ENCODE peak calls at places on chromosomes 16 and 17, in five cellular contexts. One of them, this sample, is unnamed.

GRCh38 chr16:30786936-30787612 is at the start of gene ZNF629:
- DNase-seq in left ventricle myocardium inferior: peak
- DNase-seq in prostate gland: peak
- DNase-seq in tibial nerve: no peak
- DNase-seq in cardiac muscle cell: peak
- DNase-seq in this sample: peak

GRCh38 chr16:89828870-89829629 is 775 bp downstream of the SPIRE2 start:
- DNase-seq in left ventricle myocardium inferior: no peak
- DNase-seq in prostate gland: no peak
- DNase-seq in tibial nerve: no peak
- DNase-seq in cardiac muscle cell: no peak
- DNase-seq in this sample: no peak

GRCh38 chr16:29314292-29314934 is 92.1 kb downstream of the NPIPB11 start:
- DNase-seq in left ventricle myocardium inferior: no peak
- DNase-seq in prostate gland: no peak
- DNase-seq in tibial nerve: no peak
- DNase-seq in cardiac muscle cell: no peak
- DNase-seq in this sample: no peak

GRCh38 chr17:49646391-49647255 is 31.3 kb downstream of the SPOP start:
- DNase-seq in left ventricle myocardium inferior: no peak
- DNase-seq in prostate gland: no peak
- DNase-seq in tibial nerve: no peak
- DNase-seq in cardiac muscle cell: peak
- DNase-seq in this sample: no peak

GRCh38 chr17:78903101-78903779 is at the start of gene CEP295NL:
- DNase-seq in left ventricle myocardium inferior: no peak
- DNase-seq in prostate gland: no peak
- DNase-seq in tibial nerve: no peak
- DNase-seq in cardiac muscle cell: no peak
- DNase-seq in this sample: peak

GRCh38 chr17:81339502-81340296 is 44.6 kb upstream of the SLC38A10 start:
- DNase-seq in left ventricle myocardium inferior: no peak
- DNase-seq in prostate gland: no peak
- DNase-seq in tibial nerve: no peak
- DNase-seq in cardiac muscle cell: no peak
- DNase-seq in this sample: peak

GRCh38 chr17:70169707-70170597 is 620 bp downstream of the KCNJ2 start:
- DNase-seq in left ventricle myocardium inferior: peak
- DNase-seq in prostate gland: no peak
- DNase-seq in tibial nerve: no peak
- DNase-seq in cardiac muscle cell: peak
- DNase-seq in this sample: no peak

GRCh38 chr17:64259922-64260321 is 3.1 kb downstream of the TEX2 start:
- DNase-seq in left ventricle myocardium inferior: no peak
- DNase-seq in prostate gland: no peak
- DNase-seq in tibial nerve: no peak
- DNase-seq in cardiac muscle cell: peak
- DNase-seq in this sample: no peak

GRCh38 chr16:31461921-31462804 is 2.9 kb downstream of the ARMC5 start:
- DNase-seq in left ventricle myocardium inferior: no peak
- DNase-seq in prostate gland: no peak
- DNase-seq in tibial nerve: no peak
- DNase-seq in cardiac muscle cell: no peak
- DNase-seq in this sample: no peak

GRCh38 chr17:66215529-66215911 is 13.7 kb downstream of the APOH start:
- DNase-seq in left ventricle myocardium inferior: no peak
- DNase-seq in prostate gland: no peak
- DNase-seq in tibial nerve: no peak
- DNase-seq in cardiac muscle cell: no peak
- DNase-seq in this sample: no peak

GRCh38 chr17:42577140-42577531 is 393 bp downstream of the PSMC3IP start:
- DNase-seq in left ventricle myocardium inferior: no peak
- DNase-seq in prostate gland: no peak
- DNase-seq in tibial nerve: no peak
- DNase-seq in cardiac muscle cell: no peak
- DNase-seq in this sample: no peak

GRCh38 chr17:6752068-6752909 is 3.6 kb upstream of the XAF1 start:
- DNase-seq in left ventricle myocardium inferior: no peak
- DNase-seq in prostate gland: no peak
- DNase-seq in tibial nerve: no peak
- DNase-seq in cardiac muscle cell: peak
- DNase-seq in this sample: peak

GRCh38 chr17:72822358-72823023 is 270.0 kb downstream of the SLC39A11 start:
- DNase-seq in left ventricle myocardium inferior: no peak
- DNase-seq in prostate gland: no peak
- DNase-seq in tibial nerve: no peak
- DNase-seq in cardiac muscle cell: no peak
- DNase-seq in this sample: no peak

DNA sequence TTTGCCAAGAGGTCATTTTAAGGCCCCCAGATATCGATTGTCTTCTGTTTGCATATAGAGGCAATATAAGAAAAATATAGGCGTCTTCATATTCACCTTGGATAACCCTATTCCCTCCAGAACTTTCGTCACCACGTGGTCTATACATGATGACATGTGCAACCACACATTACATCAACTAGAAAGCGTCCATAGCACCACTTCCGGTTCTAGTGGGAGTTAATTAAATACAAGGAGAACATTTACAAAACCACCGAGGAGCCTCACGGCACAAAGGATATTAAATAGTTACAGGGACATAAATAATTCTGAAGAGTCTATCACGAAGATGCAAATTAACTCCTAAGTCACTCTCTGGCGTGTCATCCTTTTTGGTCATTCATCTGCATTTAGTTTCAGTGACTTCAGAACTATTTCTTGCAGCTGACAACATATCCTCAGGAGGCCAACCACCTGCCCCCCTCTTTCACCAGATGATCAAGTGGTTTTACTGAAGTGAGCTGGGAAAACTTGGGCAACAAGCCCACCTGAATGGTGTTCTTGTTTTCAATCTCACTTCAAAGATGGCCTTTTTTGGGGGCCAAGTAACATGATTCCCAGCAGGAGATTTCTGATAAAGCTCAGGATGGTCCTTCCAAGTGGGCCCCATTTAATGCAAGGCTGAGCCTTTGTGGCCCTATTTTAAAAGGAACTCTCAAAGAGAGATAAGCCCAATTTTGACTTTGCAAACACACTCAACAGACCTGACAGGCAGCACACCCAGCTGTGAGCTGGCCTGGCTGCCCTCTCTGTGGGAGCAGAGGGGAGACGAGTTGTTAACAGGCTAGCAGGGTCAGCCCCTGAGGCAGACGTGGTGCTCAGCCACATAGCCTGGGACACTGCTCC is 15.3 kb downstream of the CMTM3 start:
- DNase-seq in left ventricle myocardium inferior: no peak
- DNase-seq in prostate gland: no peak
- DNase-seq in tibial nerve: no peak
- DNase-seq in cardiac muscle cell: peak
- DNase-seq in this sample: no peak
- H3K27ac ChIP-seq in left ventricle myocardium inferior: no peak
- H3K27ac ChIP-seq in prostate gland: no peak
- H3K27ac ChIP-seq in tibial nerve: no peak
- H3K27ac ChIP-seq in cardiac muscle cell: peak
- H3K27ac ChIP-seq in this sample: no peak

DNA sequence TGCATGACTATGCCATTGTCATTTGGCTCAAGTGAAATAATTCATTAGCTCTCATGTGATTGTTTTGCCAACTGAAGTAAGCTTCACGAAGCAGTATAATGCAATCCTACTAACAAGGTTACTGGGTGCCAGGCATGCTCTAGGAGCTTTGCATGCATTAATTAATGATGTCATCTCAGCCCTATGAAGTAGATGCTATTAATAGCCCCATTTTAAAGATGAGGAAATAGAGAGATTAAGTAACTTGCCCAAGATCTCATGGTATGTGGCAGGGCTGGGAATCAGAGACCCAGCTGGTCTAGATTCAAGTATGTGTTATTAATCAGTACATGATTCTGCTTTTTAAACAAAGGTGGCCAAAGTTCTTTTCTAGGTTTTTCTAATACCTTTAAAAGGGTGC is 14.1 kb downstream of the KRT39 start:
- DNase-seq in left ventricle myocardium inferior: no peak
- DNase-seq in prostate gland: no peak
- DNase-seq in tibial nerve: no peak
- DNase-seq in cardiac muscle cell: peak
- DNase-seq in this sample: no peak
- H3K27ac ChIP-seq in left ventricle myocardium inferior: no peak
- H3K27ac ChIP-seq in prostate gland: no peak
- H3K27ac ChIP-seq in tibial nerve: no peak
- H3K27ac ChIP-seq in cardiac muscle cell: no peak
- H3K27ac ChIP-seq in this sample: peak

GRCh38 chr16:4623593-4623992 is 1.0 kb upstream of the MGRN1 start:
- DNase-seq in left ventricle myocardium inferior: no peak
- DNase-seq in prostate gland: no peak
- DNase-seq in tibial nerve: no peak
- DNase-seq in cardiac muscle cell: no peak
- DNase-seq in this sample: no peak
- H3K27ac ChIP-seq in left ventricle myocardium inferior: no peak
- H3K27ac ChIP-seq in prostate gland: no peak
- H3K27ac ChIP-seq in tibial nerve: no peak
- H3K27ac ChIP-seq in cardiac muscle cell: no peak
- H3K27ac ChIP-seq in this sample: no peak

GRCh38 chr16:16045311-16045710 is 95.9 kb downstream of the ABCC1 start:
- DNase-seq in left ventricle myocardium inferior: no peak
- DNase-seq in prostate gland: no peak
- DNase-seq in tibial nerve: no peak
- DNase-seq in cardiac muscle cell: peak
- DNase-seq in this sample: no peak

GRCh38 chr16:16045879-16046278 is 96.5 kb downstream of the ABCC1 start:
- DNase-seq in left ventricle myocardium inferior: no peak
- DNase-seq in prostate gland: no peak
- DNase-seq in tibial nerve: no peak
- DNase-seq in cardiac muscle cell: no peak
- DNase-seq in this sample: no peak

GRCh38 chr16:16048904-16049582 is 99.6 kb downstream of the ABCC1 start:
- DNase-seq in left ventricle myocardium inferior: peak
- DNase-seq in prostate gland: no peak
- DNase-seq in tibial nerve: no peak
- DNase-seq in cardiac muscle cell: no peak
- DNase-seq in this sample: no peak

GRCh38 chr16:16050106-16050505 is 100.7 kb downstream of the ABCC1 start:
- DNase-seq in left ventricle myocardium inferior: no peak
- DNase-seq in prostate gland: no peak
- DNase-seq in tibial nerve: no peak
- DNase-seq in cardiac muscle cell: no peak
- DNase-seq in this sample: no peak

GRCh38 chr16:16047761-16048160 is 98.3 kb downstream of the ABCC1 start:
- DNase-seq in left ventricle myocardium inferior: no peak
- DNase-seq in prostate gland: no peak
- DNase-seq in tibial nerve: no peak
- DNase-seq in cardiac muscle cell: no peak
- DNase-seq in this sample: no peak
- H3K27ac ChIP-seq in left ventricle myocardium inferior: peak
- H3K27ac ChIP-seq in prostate gland: no peak
- H3K27ac ChIP-seq in tibial nerve: no peak
- H3K27ac ChIP-seq in cardiac muscle cell: no peak
- H3K27ac ChIP-seq in this sample: no peak

DNA sequence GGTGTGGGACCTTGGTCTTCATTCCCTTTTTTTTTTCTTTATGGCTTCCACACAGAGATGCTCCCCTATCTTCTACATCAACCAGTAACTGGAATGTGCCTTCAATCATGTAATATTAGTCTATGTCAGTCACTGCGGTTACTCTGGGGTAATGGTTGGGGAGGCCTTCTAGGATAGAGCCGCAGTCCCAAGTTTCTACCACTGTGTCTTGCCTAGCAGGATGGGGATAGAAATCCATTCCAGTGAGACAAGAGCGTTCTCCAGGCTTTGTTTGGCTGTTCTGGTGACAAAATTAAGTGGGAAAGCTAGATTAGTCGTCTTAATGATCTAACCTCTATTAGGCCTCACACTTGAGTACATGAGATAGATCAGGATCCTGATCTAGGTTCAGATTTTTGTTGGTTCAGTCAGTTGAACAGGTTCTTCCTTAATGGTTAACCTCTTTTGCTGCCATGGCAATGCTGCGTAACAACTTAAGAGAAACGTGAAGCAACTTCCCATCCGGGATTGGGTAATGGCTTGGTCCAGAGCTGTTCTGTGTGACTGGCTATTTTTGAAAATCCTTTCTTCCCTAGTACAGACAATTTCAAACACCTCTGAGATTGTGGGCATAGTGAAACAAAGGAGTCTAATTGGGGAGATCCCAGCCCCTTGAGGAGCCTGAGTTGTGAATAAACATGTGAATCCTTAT is 8.7 kb downstream of the MSL1 start:
- DNase-seq in left ventricle myocardium inferior: no peak
- DNase-seq in prostate gland: no peak
- DNase-seq in tibial nerve: no peak
- DNase-seq in cardiac muscle cell: peak
- DNase-seq in this sample: peak
- H3K27ac ChIP-seq in left ventricle myocardium inferior: no peak
- H3K27ac ChIP-seq in prostate gland: peak
- H3K27ac ChIP-seq in tibial nerve: no peak
- H3K27ac ChIP-seq in cardiac muscle cell: peak
- H3K27ac ChIP-seq in this sample: peak

DNA sequence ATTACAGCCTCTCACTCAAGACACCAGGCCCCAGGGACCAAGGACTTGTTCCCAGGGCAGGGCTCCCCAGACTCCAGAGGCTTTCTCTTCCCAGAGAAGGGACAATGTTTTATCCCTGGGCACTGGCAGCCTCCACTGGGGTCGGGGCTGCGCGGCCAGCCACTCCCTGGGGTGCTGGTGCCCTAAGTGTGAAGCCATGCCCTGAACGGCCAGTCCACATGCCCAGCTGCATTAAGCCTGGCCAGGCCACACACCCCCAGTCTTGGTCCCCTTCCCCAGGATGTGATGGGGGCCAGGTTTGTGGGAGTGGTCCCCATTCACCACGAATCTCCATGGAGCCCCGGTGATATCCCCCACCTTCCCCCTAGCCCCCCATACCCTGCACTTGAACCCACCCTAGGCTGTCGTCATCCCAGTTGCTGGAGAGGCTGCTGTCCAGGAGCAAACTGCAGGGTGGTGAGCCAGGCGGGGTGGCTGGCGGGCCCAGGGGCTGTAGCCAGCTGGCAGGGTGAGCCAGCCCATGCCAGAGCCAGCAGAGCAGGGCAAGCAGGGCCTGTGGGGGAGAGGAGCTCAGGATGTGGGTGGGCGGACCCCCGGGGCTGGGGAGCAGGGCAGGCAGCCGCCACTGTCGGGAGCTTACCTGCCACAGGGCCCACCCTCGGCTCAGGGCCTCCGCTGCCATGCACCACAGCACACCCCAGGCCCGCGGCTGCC is 4.6 kb downstream of the PAQR4 start:
- DNase-seq in left ventricle myocardium inferior: no peak
- DNase-seq in prostate gland: no peak
- DNase-seq in tibial nerve: no peak
- DNase-seq in cardiac muscle cell: no peak
- DNase-seq in this sample: no peak
- H3K27ac ChIP-seq in left ventricle myocardium inferior: no peak
- H3K27ac ChIP-seq in prostate gland: peak
- H3K27ac ChIP-seq in tibial nerve: no peak
- H3K27ac ChIP-seq in cardiac muscle cell: no peak
- H3K27ac ChIP-seq in this sample: no peak

DNA sequence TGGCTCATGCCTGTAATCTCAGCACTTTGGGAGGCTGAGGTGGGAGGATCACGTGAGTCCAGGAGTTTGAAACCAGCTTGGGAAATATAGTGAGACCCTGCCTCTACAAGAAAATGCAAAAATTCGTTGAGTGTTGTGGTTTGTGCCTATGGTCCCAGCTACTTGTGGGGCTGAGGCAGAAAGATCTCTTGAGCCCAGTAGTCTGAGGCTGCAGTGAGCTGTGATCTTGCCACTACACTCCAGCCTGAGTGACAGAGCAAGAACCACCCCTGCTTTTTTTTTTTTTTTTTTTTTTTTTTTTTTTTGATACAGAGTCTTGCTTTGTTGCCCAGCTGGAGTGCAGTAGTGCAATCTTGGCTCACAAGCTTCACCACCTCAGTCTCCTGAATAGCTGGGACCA is 34.0 kb downstream of the ITGB3 start:
- DNase-seq in left ventricle myocardium inferior: no peak
- DNase-seq in prostate gland: no peak
- DNase-seq in tibial nerve: no peak
- DNase-seq in cardiac muscle cell: no peak
- DNase-seq in this sample: no peak
- H3K27ac ChIP-seq in left ventricle myocardium inferior: peak
- H3K27ac ChIP-seq in prostate gland: no peak
- H3K27ac ChIP-seq in tibial nerve: no peak
- H3K27ac ChIP-seq in cardiac muscle cell: no peak
- H3K27ac ChIP-seq in this sample: no peak

This sample was measured in body of pancreas.